ENCODE peak calls at places on chromosomes 11 and 22, in ten cellular contexts. One of them, this sample, is unnamed. For H3K9me2, the result is how much of the 10 kb centered on the place peaks cover.

GRCh38 chr11:20754957-20755356 is 85.6 kb downstream of the NELL1 start:
- DNase-seq in SK-N-SH: peak
- DNase-seq in GM23248: no peak
- DNase-seq in hepatocyte: peak
- DNase-seq in PC-3: no peak
- DNase-seq in PC-9: no peak
- DNase-seq in HCT116: no peak
- DNase-seq in Karpas-422: peak
- DNase-seq in MM.1S: no peak
- DNase-seq in OCI-LY7: peak
- DNase-seq in this sample: peak

GRCh38 chr11:72732329-72732728 is 19.9 kb downstream of the ARAP1 start:
- DNase-seq in MM.1S: no peak
- DNase-seq in GM23248: peak
- DNase-seq in OCI-LY7: no peak
- DNase-seq in hepatocyte: no peak
- DNase-seq in PC-9: no peak
- DNase-seq in Karpas-422: no peak
- DNase-seq in PC-3: no peak
- DNase-seq in SK-N-SH: no peak
- DNase-seq in HCT116: no peak
- DNase-seq in this sample: no peak

GRCh38 chr11:66070604-66071325 is 693 bp downstream of the PACS1 start:
- DNase-seq in OCI-LY7: no peak
- DNase-seq in PC-9: peak
- DNase-seq in PC-3: peak
- DNase-seq in hepatocyte: peak
- DNase-seq in HCT116: no peak
- DNase-seq in Karpas-422: peak
- DNase-seq in GM23248: peak
- DNase-seq in SK-N-SH: peak
- DNase-seq in MM.1S: peak
- DNase-seq in this sample: peak

GRCh38 chr11:34150494-34151151 is 45.2 kb downstream of the NAT10 start:
- DNase-seq in PC-9: no peak
- DNase-seq in Karpas-422: no peak
- DNase-seq in PC-3: no peak
- DNase-seq in OCI-LY7: no peak
- DNase-seq in HCT116: no peak
- DNase-seq in MM.1S: no peak
- DNase-seq in hepatocyte: no peak
- DNase-seq in GM23248: peak
- DNase-seq in SK-N-SH: peak
- DNase-seq in this sample: no peak

GRCh38 chr11:75270896-75271415 is 30.4 kb downstream of the TPBGL start:
- DNase-seq in hepatocyte: no peak
- DNase-seq in MM.1S: peak
- DNase-seq in PC-9: no peak
- DNase-seq in HCT116: peak
- DNase-seq in SK-N-SH: no peak
- DNase-seq in PC-3: peak
- DNase-seq in OCI-LY7: peak
- DNase-seq in GM23248: peak
- DNase-seq in Karpas-422: peak
- DNase-seq in this sample: peak

GRCh38 chr22:32854351-32854804 is 52.9 kb downstream of the TIMP3 start:
- DNase-seq in HCT116: no peak
- DNase-seq in PC-3: no peak
- DNase-seq in OCI-LY7: no peak
- DNase-seq in Karpas-422: no peak
- DNase-seq in SK-N-SH: no peak
- DNase-seq in hepatocyte: no peak
- DNase-seq in MM.1S: no peak
- DNase-seq in GM23248: peak
- DNase-seq in PC-9: no peak
- DNase-seq in this sample: no peak

GRCh38 chr22:42820075-42820763 is 36.9 kb downstream of the ARFGAP3 start:
- DNase-seq in GM23248: peak
- DNase-seq in PC-3: peak
- DNase-seq in MM.1S: peak
- DNase-seq in SK-N-SH: no peak
- DNase-seq in PC-9: peak
- DNase-seq in hepatocyte: peak
- DNase-seq in HCT116: no peak
- DNase-seq in OCI-LY7: peak
- DNase-seq in Karpas-422: peak
- DNase-seq in this sample: peak

GRCh38 chr22:47515384-47516125 is 753.1 kb downstream of the TBC1D22A start:
- DNase-seq in HCT116: no peak
- DNase-seq in PC-3: peak
- DNase-seq in OCI-LY7: peak
- DNase-seq in hepatocyte: no peak
- DNase-seq in MM.1S: peak
- DNase-seq in Karpas-422: no peak
- DNase-seq in PC-9: no peak
- DNase-seq in SK-N-SH: no peak
- DNase-seq in GM23248: no peak
- DNase-seq in this sample: no peak

GRCh38 chr11:71118671-71119250 is 133.6 kb downstream of the SHANK2 start:
- DNase-seq in hepatocyte: no peak
- DNase-seq in PC-3: no peak
- DNase-seq in MM.1S: no peak
- DNase-seq in OCI-LY7: no peak
- DNase-seq in SK-N-SH: no peak
- DNase-seq in PC-9: no peak
- DNase-seq in HCT116: no peak
- DNase-seq in Karpas-422: no peak
- DNase-seq in GM23248: no peak
- DNase-seq in this sample: no peak

GRCh38 chr22:31206896-31207687 is 5.0 kb upstream of the LIMK2 start:
- DNase-seq in HCT116: no peak
- DNase-seq in GM23248: no peak
- DNase-seq in PC-3: peak
- DNase-seq in SK-N-SH: no peak
- DNase-seq in hepatocyte: no peak
- DNase-seq in PC-9: peak
- DNase-seq in OCI-LY7: no peak
- DNase-seq in Karpas-422: no peak
- DNase-seq in MM.1S: no peak
- DNase-seq in this sample: no peak

GRCh38 chr11:116224154-116224888 is 548.5 kb downstream of the BUD13 start:
- DNase-seq in GM23248: peak
- DNase-seq in PC-3: peak
- DNase-seq in SK-N-SH: peak
- DNase-seq in PC-9: no peak
- DNase-seq in Karpas-422: peak
- DNase-seq in hepatocyte: peak
- DNase-seq in OCI-LY7: peak
- DNase-seq in HCT116: peak
- DNase-seq in MM.1S: peak
- DNase-seq in this sample: peak

GRCh38 chr11:116225236-116225635 is 547.6 kb downstream of the BUD13 start:
- DNase-seq in SK-N-SH: peak
- DNase-seq in GM23248: no peak
- DNase-seq in hepatocyte: no peak
- DNase-seq in HCT116: no peak
- DNase-seq in PC-3: no peak
- DNase-seq in Karpas-422: no peak
- DNase-seq in MM.1S: no peak
- DNase-seq in PC-9: no peak
- DNase-seq in OCI-LY7: no peak
- DNase-seq in this sample: peak

GRCh38 chr11:116224889-116225200 is 547.9 kb downstream of the BUD13 start:
- DNase-seq in MM.1S: no peak
- DNase-seq in SK-N-SH: peak
- DNase-seq in HCT116: no peak
- DNase-seq in Karpas-422: no peak
- DNase-seq in PC-3: no peak
- DNase-seq in hepatocyte: no peak
- DNase-seq in GM23248: no peak
- DNase-seq in PC-9: no peak
- DNase-seq in OCI-LY7: no peak
- DNase-seq in this sample: no peak

GRCh38 chr11:116219171-116219635 is 553.6 kb downstream of the BUD13 start:
- DNase-seq in SK-N-SH: peak
- DNase-seq in HCT116: no peak
- DNase-seq in Karpas-422: no peak
- DNase-seq in PC-3: no peak
- DNase-seq in hepatocyte: peak
- DNase-seq in GM23248: no peak
- DNase-seq in MM.1S: no peak
- DNase-seq in OCI-LY7: no peak
- DNase-seq in PC-9: no peak
- DNase-seq in this sample: no peak

GRCh38 chr11:116221351-116221750 is 551.4 kb downstream of the BUD13 start:
- DNase-seq in Karpas-422: no peak
- DNase-seq in HCT116: no peak
- DNase-seq in PC-3: no peak
- DNase-seq in SK-N-SH: no peak
- DNase-seq in MM.1S: no peak
- DNase-seq in PC-9: no peak
- DNase-seq in OCI-LY7: no peak
- DNase-seq in hepatocyte: no peak
- DNase-seq in GM23248: no peak
- DNase-seq in this sample: no peak
- H3K27ac ChIP-seq in Karpas-422: no peak
- H3K27ac ChIP-seq in HCT116: no peak
- H3K27ac ChIP-seq in PC-3: no peak
- H3K27ac ChIP-seq in SK-N-SH: no peak
- H3K27ac ChIP-seq in MM.1S: no peak
- H3K27ac ChIP-seq in PC-9: no peak
- H3K27ac ChIP-seq in OCI-LY7: no peak
- H3K27ac ChIP-seq in hepatocyte: no peak
- H3K27ac ChIP-seq in GM23248: no peak
- H3K27ac ChIP-seq in this sample: no peak

GRCh38 chr11:69088676-69089146 is 40.0 kb downstream of the TPCN2 start:
- DNase-seq in HCT116: peak
- DNase-seq in PC-3: peak
- DNase-seq in MM.1S: peak
- DNase-seq in OCI-LY7: peak
- DNase-seq in Karpas-422: peak
- DNase-seq in PC-9: peak
- DNase-seq in SK-N-SH: peak
- DNase-seq in GM23248: peak
- DNase-seq in hepatocyte: peak
- DNase-seq in this sample: peak
- H3K4me3 ChIP-seq in HCT116: no peak
- H3K4me3 ChIP-seq in PC-3: peak
- H3K4me3 ChIP-seq in MM.1S: no peak
- H3K4me3 ChIP-seq in OCI-LY7: no peak
- H3K4me3 ChIP-seq in Karpas-422: no peak
- H3K4me3 ChIP-seq in PC-9: no peak
- H3K4me3 ChIP-seq in SK-N-SH: no peak
- H3K4me3 ChIP-seq in GM23248: peak
- H3K4me3 ChIP-seq in hepatocyte: no peak
- H3K4me3 ChIP-seq in this sample: no peak

GRCh38 chr11:9203715-9204311 is 61.3 kb downstream of the DENND5A start:
- DNase-seq in OCI-LY7: peak
- DNase-seq in PC-3: no peak
- DNase-seq in Karpas-422: no peak
- DNase-seq in HCT116: no peak
- DNase-seq in GM23248: no peak
- DNase-seq in hepatocyte: no peak
- DNase-seq in SK-N-SH: peak
- DNase-seq in PC-9: no peak
- DNase-seq in MM.1S: no peak
- DNase-seq in this sample: peak
- H3K9me2 ChIP-seq in OCI-LY7: under half
- H3K9me2 ChIP-seq in PC-3: under half
- H3K9me2 ChIP-seq in Karpas-422: under half
- H3K9me2 ChIP-seq in HCT116: under half
- H3K9me2 ChIP-seq in GM23248: under half
- H3K9me2 ChIP-seq in hepatocyte: under half
- H3K9me2 ChIP-seq in SK-N-SH: under half
- H3K9me2 ChIP-seq in PC-9: under half
- H3K9me2 ChIP-seq in MM.1S: under half
- H3K9me2 ChIP-seq in this sample: under half

DNA sequence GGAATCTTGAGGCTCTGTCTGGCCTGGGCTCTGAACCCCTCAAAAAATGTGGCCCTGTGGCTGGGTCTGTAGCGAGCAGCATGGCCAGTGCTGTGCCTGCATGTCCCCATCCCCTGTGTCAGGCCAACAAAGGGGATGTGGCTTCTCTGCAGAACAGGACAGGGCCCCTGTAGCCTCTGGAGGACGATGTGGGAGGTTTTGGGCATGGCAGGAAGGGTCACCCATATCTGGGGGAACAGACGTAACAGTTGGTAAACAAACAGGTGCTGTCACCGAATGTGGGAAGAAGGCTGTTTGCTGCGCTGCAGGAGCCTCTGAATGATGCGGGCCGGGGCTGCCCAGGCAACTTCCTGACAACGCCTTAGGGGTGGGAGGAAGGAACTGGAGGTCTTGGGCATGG is 35.0 kb downstream of the LRP5 start:
- DNase-seq in hepatocyte: no peak
- DNase-seq in Karpas-422: no peak
- DNase-seq in MM.1S: no peak
- DNase-seq in PC-9: no peak
- DNase-seq in PC-3: no peak
- DNase-seq in OCI-LY7: no peak
- DNase-seq in GM23248: no peak
- DNase-seq in HCT116: no peak
- DNase-seq in SK-N-SH: no peak
- DNase-seq in this sample: no peak
- H3K27ac ChIP-seq in hepatocyte: no peak
- H3K27ac ChIP-seq in Karpas-422: no peak
- H3K27ac ChIP-seq in MM.1S: no peak
- H3K27ac ChIP-seq in PC-9: no peak
- H3K27ac ChIP-seq in PC-3: no peak
- H3K27ac ChIP-seq in OCI-LY7: no peak
- H3K27ac ChIP-seq in GM23248: no peak
- H3K27ac ChIP-seq in HCT116: no peak
- H3K27ac ChIP-seq in SK-N-SH: no peak
- H3K27ac ChIP-seq in this sample: no peak

GRCh38 chr22:37674248-37674647 is 1.2 kb upstream of the LGALS1 start:
- DNase-seq in PC-3: no peak
- DNase-seq in HCT116: no peak
- DNase-seq in hepatocyte: no peak
- DNase-seq in SK-N-SH: no peak
- DNase-seq in Karpas-422: no peak
- DNase-seq in GM23248: no peak
- DNase-seq in PC-9: no peak
- DNase-seq in OCI-LY7: no peak
- DNase-seq in MM.1S: no peak
- DNase-seq in this sample: no peak
- H3K4me3 ChIP-seq in PC-3: no peak
- H3K4me3 ChIP-seq in HCT116: no peak
- H3K4me3 ChIP-seq in hepatocyte: no peak
- H3K4me3 ChIP-seq in SK-N-SH: no peak
- H3K4me3 ChIP-seq in Karpas-422: no peak
- H3K4me3 ChIP-seq in GM23248: no peak
- H3K4me3 ChIP-seq in PC-9: no peak
- H3K4me3 ChIP-seq in OCI-LY7: no peak
- H3K4me3 ChIP-seq in MM.1S: no peak
- H3K4me3 ChIP-seq in this sample: no peak